ENCODE peak calls at places on chromosomes 1 and 21, in ten cellular contexts. M is Calu3; X is H9; I is CD8-positive, alpha-beta T cell; N is cardiac fibroblast; V is B cell; Y is mesothelial cell of epicardium; C is neural crest cell; P is epithelial cell of esophagus; J is WERI-Rb-1. U is an unnamed sample.

GRCh38 chr21:44337941-44338895 is 972 bp downstream of the CFAP410 start:
- DNase-seq in M (peak; percentile 64), X (peak; percentile 90), I (no peak), N (peak; percentile 61), V (peak; percentile 58), Y (no peak), C (peak; percentile 46), P (peak; percentile 68), J (peak; percentile 82), U (peak; percentile 39)

GRCh38 chr1:3419415-3420204 is 34.9 kb upstream of the ARHGEF16 start:
- DNase-seq in M (peak; percentile 38), X (no peak), I (no peak), N (peak; percentile 6), V (no peak), Y (no peak), C (no peak), P (peak; percentile 28), J (no peak), U (no peak)

GRCh38 chr1:16189921-16190499 is 22.4 kb downstream of the ARHGEF19 start:
- DNase-seq in M (no peak), X (no peak), I (no peak), N (no peak), V (no peak), Y (no peak), C (no peak), P (no peak), J (no peak), U (no peak)

GRCh38 chr1:55993608-55994251 is 585.6 kb downstream of the PLPP3 start:
- DNase-seq in M (no peak), X (no peak), I (no peak), N (no peak), V (no peak), Y (no peak), C (no peak), P (no peak), J (no peak), U (no peak)

GRCh38 chr1:79781261-79781660 is 774.7 kb upstream of the ADGRL4 start:
- DNase-seq in M (no peak), X (no peak), I (no peak), N (peak; percentile 26), V (no peak), Y (no peak), C (no peak), P (peak; percentile 5), J (no peak), U (no peak)

GRCh38 chr21:27206368-27206982 is 239.6 kb upstream of the ADAMTS5 start:
- DNase-seq in M (no peak), X (peak; percentile 41), I (no peak), N (no peak), V (no peak), Y (no peak), C (no peak), P (no peak), J (no peak), U (no peak)

GRCh38 chr21:44466996-44467858 is 11.9 kb downstream of the LRRC3 start:
- DNase-seq in M (no peak), X (no peak), I (no peak), N (no peak), V (no peak), Y (no peak), C (no peak), P (no peak), J (no peak), U (no peak)

GRCh38 chr1:203028067-203028783 is 1.9 kb downstream of the PPFIA4 start:
- DNase-seq in M (no peak), X (no peak), I (peak; percentile 36), N (no peak), V (no peak), Y (no peak), C (no peak), P (no peak), J (peak; percentile 46), U (no peak)

GRCh38 chr1:227391204-227391603 is 72.9 kb upstream of the CDC42BPA start:
- DNase-seq in M (no peak), X (no peak), I (no peak), N (no peak), V (no peak), Y (no peak), C (no peak), P (no peak), J (no peak), U (no peak)

GRCh38 chr1:40830419-40830943 is 31.7 kb downstream of the CITED4 start:
- DNase-seq in M (no peak), X (no peak), I (no peak), N (no peak), V (no peak), Y (no peak), C (no peak), P (no peak), J (no peak), U (no peak)

GRCh38 chr1:214581785-214582184 is 21.2 kb upstream of the CENPF start:
- DNase-seq in M (peak; percentile 84), X (no peak), I (no peak), N (peak; percentile 89), V (no peak), Y (no peak), C (no peak), P (peak; percentile 88), J (no peak), U (no peak)

GRCh38 chr1:15501208-15502032 is 22.6 kb downstream of the CASP9 start:
- DNase-seq in M (peak; percentile 65), X (peak; percentile 76), I (no peak), N (peak; percentile 69), V (peak; percentile 58), Y (peak; percentile 42), C (peak; percentile 79), P (peak; percentile 67), J (peak; percentile 78), U (peak; percentile 41)

GRCh38 chr1:232163533-232163932 is 466.4 kb downstream of the SIPA1L2 start:
- DNase-seq in M (no peak), X (no peak), I (no peak), N (no peak), V (no peak), Y (no peak), C (no peak), P (no peak), J (no peak), U (no peak)

GRCh38 chr1:16013220-16013907 is 4.5 kb downstream of the HSPB7 start:
- DNase-seq in M (peak; percentile 57), X (peak; percentile 91), I (no peak), N (peak; percentile 58), V (peak; percentile 48), Y (no peak), C (no peak), P (peak; percentile 48), J (no peak), U (peak; percentile 59)

GRCh38 chr21:38930838-38931237 is 125.1 kb downstream of the ETS2 start:
- DNase-seq in M (no peak), X (no peak), I (no peak), N (peak; percentile 80), V (no peak), Y (no peak), C (no peak), P (peak; percentile 79), J (no peak), U (no peak)
- TF ChIP-seq CTCF in M (no peak), X (no peak), I (no peak), N (no peak), V (no peak), Y (no peak), C (no peak), P (no peak), J (no peak), U (no peak)

GRCh38 chr1:161177936-161178244 is 583 bp upstream of the B4GALT3 start:
- DNase-seq in M (no peak), X (no peak), I (no peak), N (no peak), V (no peak), Y (no peak), C (no peak), P (no peak), J (no peak), U (no peak)

GRCh38 chr1:161182214-161182613 is 4.9 kb upstream of the B4GALT3 start:
- DNase-seq in M (no peak), X (no peak), I (peak; percentile 74), N (peak; percentile 85), V (no peak), Y (no peak), C (no peak), P (peak; percentile 70), J (no peak), U (peak; percentile 42)

GRCh38 chr1:161179698-161180097 is 2.4 kb upstream of the B4GALT3 start:
- DNase-seq in M (no peak), X (no peak), I (no peak), N (no peak), V (no peak), Y (no peak), C (no peak), P (peak; percentile 71), J (no peak), U (no peak)

GRCh38 chr1:161177112-161177935 is at the start of gene B4GALT3:
- DNase-seq in M (peak; percentile 98), X (peak; percentile 94), I (peak; percentile 97), N (peak; percentile 78), V (peak; percentile 92), Y (peak; percentile 88), C (peak; percentile 96), P (peak; percentile 83), J (peak; percentile 98), U (peak; percentile 97)

DNA sequence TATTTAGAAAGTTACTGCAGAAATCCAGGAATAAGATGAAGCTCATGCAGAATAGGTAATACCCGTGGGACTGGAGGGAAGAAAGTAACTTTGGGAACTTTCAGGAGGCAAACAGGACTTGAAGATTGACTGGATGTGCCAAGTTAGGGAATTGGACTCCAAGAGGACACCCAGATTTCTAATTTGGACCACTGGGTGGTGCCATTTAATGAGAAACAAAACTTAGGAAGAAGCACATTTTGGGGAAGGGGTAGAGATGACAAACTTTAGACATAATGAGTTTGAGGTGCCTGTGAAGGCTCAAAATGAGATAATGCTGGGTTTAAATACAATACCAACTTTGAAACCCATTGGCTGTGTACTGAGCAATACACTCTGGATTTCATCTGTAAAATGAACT is 3.3 kb upstream of the B4GALT3 start:
- DNase-seq in M (no peak), X (no peak), I (no peak), N (peak; percentile 55), V (no peak), Y (no peak), C (no peak), P (no peak), J (no peak), U (no peak)
- TF ChIP-seq CTCF in M (no peak), X (peak; percentile 60), I (peak; percentile 23), N (peak; percentile 35), V (peak; percentile 18), Y (no peak), C (peak; percentile 37), P (peak; percentile 17), J (peak; percentile 39), U (peak; percentile 13)

GRCh38 chr1:234125283-234125682 is 220.8 kb downstream of the SLC35F3 start:
- DNase-seq in M (peak; percentile 54), X (peak; percentile 91), I (no peak), N (peak; percentile 27), V (no peak), Y (no peak), C (peak; percentile 59), P (peak; percentile 73), J (peak; percentile 96), U (no peak)
- TF ChIP-seq CTCF in M (peak; percentile 14), X (peak; percentile 88), I (no peak), N (no peak), V (no peak), Y (no peak), C (peak; percentile 56), P (peak; percentile 64), J (peak; percentile 97), U (no peak)

DNA sequence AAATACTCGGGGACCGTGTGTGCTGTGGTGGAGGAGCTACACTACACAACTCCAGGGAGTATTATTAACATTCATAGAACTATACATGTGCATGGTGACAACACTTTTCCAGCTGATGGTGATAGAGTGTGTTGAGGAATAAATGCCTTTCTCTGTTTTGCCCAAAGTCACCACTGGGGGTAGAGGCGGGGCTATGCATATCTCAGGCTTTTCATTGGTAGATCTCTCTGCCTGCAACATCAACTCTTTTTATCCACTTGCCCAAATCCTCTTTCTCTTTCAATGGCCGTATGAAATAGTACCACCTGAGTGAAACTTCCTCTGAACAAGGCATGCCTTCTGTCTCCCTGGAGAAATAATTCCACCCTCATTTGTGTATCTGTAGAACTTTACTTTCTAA is 107.0 kb upstream of the C8B start:
- DNase-seq in M (no peak), X (peak; percentile 37), I (no peak), N (no peak), V (no peak), Y (no peak), C (no peak), P (no peak), J (no peak), U (no peak)
- TF ChIP-seq CTCF in M (no peak), X (peak; percentile 53), I (no peak), N (no peak), V (no peak), Y (peak; percentile 29), C (peak; percentile 35), P (peak; percentile 10), J (no peak), U (no peak)

U was measured in natural killer cell.